ENCODE peak calls at places on chromosome 21, in five cellular contexts. V, H, W, I and G are unnamed samples.

GRCh38 chr21:43574741-43575465 is 84.4 kb downstream of the HSF2BP start:
- DNase-seq in V (peak), H (no peak), W (no peak), I (no peak), G (no peak)

GRCh38 chr21:16071082-16071481 is 341.3 kb downstream of the USP25 start:
- DNase-seq in V (no peak), H (no peak), W (no peak), I (peak), G (no peak)

GRCh38 chr21:25296239-25296638 is 311.0 kb downstream of the MRPL39 start:
- DNase-seq in V (no peak), H (no peak), W (no peak), I (peak), G (no peak)

GRCh38 chr21:34880401-34880800 is 168.7 kb downstream of the RUNX1 start:
- DNase-seq in V (no peak), H (no peak), W (no peak), I (no peak), G (no peak)

GRCh38 chr21:39317134-39318090 is 4.0 kb upstream of the BRWD1 start:
- DNase-seq in V (no peak), H (no peak), W (no peak), I (no peak), G (no peak)

GRCh38 chr21:40731206-40731605 is 115.8 kb downstream of the DSCAM start:
- DNase-seq in V (no peak), H (peak), W (no peak), I (no peak), G (no peak)

GRCh38 chr21:27703806-27704205 is 736.9 kb upstream of the ADAMTS5 start:
- DNase-seq in V (no peak), H (no peak), W (no peak), I (peak), G (no peak)

GRCh38 chr21:35343046-35343816 is 294.1 kb upstream of the RUNX1 start:
- DNase-seq in V (no peak), H (no peak), W (no peak), I (no peak), G (no peak)

GRCh38 chr21:16509466-16509865 is 779.7 kb downstream of the USP25 start:
- DNase-seq in V (no peak), H (no peak), W (no peak), I (peak), G (no peak)

GRCh38 chr21:43369124-43369523 is 57.8 kb downstream of the SIK1 start:
- DNase-seq in V (no peak), H (peak), W (no peak), I (peak), G (no peak)

GRCh38 chr21:32817206-32817605 is 45.7 kb upstream of the PAXBP1 start:
- DNase-seq in V (no peak), H (peak), W (no peak), I (no peak), G (no peak)

GRCh38 chr21:44940116-44940631 is 345 bp downstream of the SLX9 start:
- DNase-seq in V (no peak), H (no peak), W (no peak), I (no peak), G (no peak)

GRCh38 chr21:46369520-46370235 is 45.7 kb downstream of the PCNT start:
- DNase-seq in V (no peak), H (no peak), W (no peak), I (no peak), G (no peak)

GRCh38 chr21:16742116-16742515 is 770.7 kb upstream of the CXADR start:
- DNase-seq in V (peak), H (no peak), W (no peak), I (no peak), G (no peak)

GRCh38 chr21:36686955-36687354 is 12.0 kb upstream of the SIM2 start:
- DNase-seq in V (no peak), H (no peak), W (no peak), I (no peak), G (no peak)

GRCh38 chr21:37346841-37347430 is 19.6 kb upstream of the DYRK1A start:
- DNase-seq in V (no peak), H (peak), W (no peak), I (no peak), G (no peak)

GRCh38 chr21:33991091-33991490 is 75.5 kb upstream of the ATP5PO start:
- DNase-seq in V (no peak), H (no peak), W (no peak), I (no peak), G (no peak)